ENCODE peak calls at places on chromosomes 12 and 14, in six cellular contexts. One of them, this sample, is unnamed.

GRCh38 chr14:61524211-61524806 is 171.0 kb upstream of the HIF1A start:
- DNase-seq in cardiac fibroblast: peak
- DNase-seq in astrocyte of the spinal cord: peak
- DNase-seq in A549: peak
- DNase-seq in HFF-Myc: no peak
- DNase-seq in lower lobe of right lung: no peak
- DNase-seq in this sample: peak

GRCh38 chr12:27187697-27188096 is 56.4 kb upstream of the STK38L start:
- DNase-seq in lower lobe of right lung: no peak
- DNase-seq in HFF-Myc: no peak
- DNase-seq in cardiac fibroblast: no peak
- DNase-seq in A549: no peak
- DNase-seq in astrocyte of the spinal cord: no peak
- DNase-seq in this sample: no peak

GRCh38 chr14:69739486-69739885 is 27.5 kb upstream of the SRSF5 start:
- DNase-seq in A549: no peak
- DNase-seq in cardiac fibroblast: no peak
- DNase-seq in lower lobe of right lung: no peak
- DNase-seq in HFF-Myc: no peak
- DNase-seq in astrocyte of the spinal cord: no peak
- DNase-seq in this sample: no peak

GRCh38 chr14:34837801-34838322 is 37.3 kb downstream of the BAZ1A start:
- DNase-seq in cardiac fibroblast: peak
- DNase-seq in A549: peak
- DNase-seq in HFF-Myc: no peak
- DNase-seq in lower lobe of right lung: no peak
- DNase-seq in astrocyte of the spinal cord: no peak
- DNase-seq in this sample: no peak

GRCh38 chr12:83642205-83642604 is 955.5 kb downstream of the TMTC2 start:
- DNase-seq in cardiac fibroblast: no peak
- DNase-seq in lower lobe of right lung: no peak
- DNase-seq in astrocyte of the spinal cord: no peak
- DNase-seq in HFF-Myc: no peak
- DNase-seq in A549: no peak
- DNase-seq in this sample: no peak

GRCh38 chr14:84254205-84254788 is 1275.6 kb upstream of the FLRT2 start:
- DNase-seq in lower lobe of right lung: no peak
- DNase-seq in cardiac fibroblast: peak
- DNase-seq in HFF-Myc: no peak
- DNase-seq in A549: no peak
- DNase-seq in astrocyte of the spinal cord: no peak
- DNase-seq in this sample: no peak

GRCh38 chr12:121905746-121906145 is 12.6 kb upstream of the CFAP251 start:
- DNase-seq in A549: no peak
- DNase-seq in HFF-Myc: no peak
- DNase-seq in astrocyte of the spinal cord: no peak
- DNase-seq in lower lobe of right lung: no peak
- DNase-seq in cardiac fibroblast: no peak
- DNase-seq in this sample: no peak

GRCh38 chr12:115375188-115375991 is 691.4 kb upstream of the TBX3 start:
- DNase-seq in HFF-Myc: peak
- DNase-seq in A549: peak
- DNase-seq in lower lobe of right lung: no peak
- DNase-seq in cardiac fibroblast: peak
- DNase-seq in astrocyte of the spinal cord: peak
- DNase-seq in this sample: peak

GRCh38 chr14:57533214-57533613 is 39.6 kb upstream of the CCDC198 start:
- DNase-seq in astrocyte of the spinal cord: peak
- DNase-seq in lower lobe of right lung: no peak
- DNase-seq in HFF-Myc: no peak
- DNase-seq in cardiac fibroblast: peak
- DNase-seq in A549: peak
- DNase-seq in this sample: peak

GRCh38 chr12:70648831-70649230 is 11.6 kb upstream of the PTPRB start:
- DNase-seq in astrocyte of the spinal cord: peak
- DNase-seq in cardiac fibroblast: peak
- DNase-seq in HFF-Myc: no peak
- DNase-seq in lower lobe of right lung: no peak
- DNase-seq in A549: no peak
- DNase-seq in this sample: peak

GRCh38 chr12:89373772-89374572 is 21.7 kb upstream of the DUSP6 start:
- DNase-seq in lower lobe of right lung: no peak
- DNase-seq in HFF-Myc: no peak
- DNase-seq in A549: no peak
- DNase-seq in astrocyte of the spinal cord: peak
- DNase-seq in cardiac fibroblast: peak
- DNase-seq in this sample: peak

GRCh38 chr12:51771008-51771407 is 77.5 kb downstream of the FIGNL2 start:
- DNase-seq in lower lobe of right lung: no peak
- DNase-seq in astrocyte of the spinal cord: no peak
- DNase-seq in cardiac fibroblast: peak
- DNase-seq in A549: no peak
- DNase-seq in HFF-Myc: no peak
- DNase-seq in this sample: peak

GRCh38 chr14:103391048-103391447 is 5.8 kb downstream of the MARK3 start:
- DNase-seq in cardiac fibroblast: peak
- DNase-seq in HFF-Myc: peak
- DNase-seq in lower lobe of right lung: no peak
- DNase-seq in A549: peak
- DNase-seq in astrocyte of the spinal cord: peak
- DNase-seq in this sample: peak

GRCh38 chr14:92391746-92392145 is 68.8 kb downstream of the SLC24A4 start:
- DNase-seq in HFF-Myc: no peak
- DNase-seq in cardiac fibroblast: no peak
- DNase-seq in A549: no peak
- DNase-seq in astrocyte of the spinal cord: no peak
- DNase-seq in lower lobe of right lung: peak
- DNase-seq in this sample: no peak

GRCh38 chr14:99821519-99822165 is 28.4 kb downstream of the EML1 start:
- DNase-seq in A549: no peak
- DNase-seq in lower lobe of right lung: no peak
- DNase-seq in cardiac fibroblast: peak
- DNase-seq in HFF-Myc: peak
- DNase-seq in astrocyte of the spinal cord: peak
- DNase-seq in this sample: peak

GRCh38 chr14:58626441-58626840 is 11.3 kb upstream of the DACT1 start:
- DNase-seq in astrocyte of the spinal cord: peak
- DNase-seq in cardiac fibroblast: peak
- DNase-seq in HFF-Myc: peak
- DNase-seq in A549: no peak
- DNase-seq in lower lobe of right lung: no peak
- DNase-seq in this sample: peak

GRCh38 chr12:54977155-54977554 is 7.4 kb downstream of the TESPA1 start:
- DNase-seq in HFF-Myc: no peak
- DNase-seq in cardiac fibroblast: peak
- DNase-seq in A549: no peak
- DNase-seq in astrocyte of the spinal cord: peak
- DNase-seq in lower lobe of right lung: no peak
- DNase-seq in this sample: peak

GRCh38 chr12:105561981-105562726 is 231.7 kb downstream of the C12orf75 start:
- DNase-seq in lower lobe of right lung: no peak
- DNase-seq in cardiac fibroblast: peak
- DNase-seq in HFF-Myc: no peak
- DNase-seq in astrocyte of the spinal cord: peak
- DNase-seq in A549: peak
- DNase-seq in this sample: peak

GRCh38 chr12:106170285-106170684 is 31.5 kb upstream of the NUAK1 start:
- DNase-seq in lower lobe of right lung: no peak
- DNase-seq in A549: peak
- DNase-seq in astrocyte of the spinal cord: peak
- DNase-seq in HFF-Myc: no peak
- DNase-seq in cardiac fibroblast: peak
- DNase-seq in this sample: peak

GRCh38 chr12:72815421-72815820 is 543.3 kb downstream of the TRHDE start:
- DNase-seq in cardiac fibroblast: no peak
- DNase-seq in A549: no peak
- DNase-seq in HFF-Myc: no peak
- DNase-seq in lower lobe of right lung: no peak
- DNase-seq in astrocyte of the spinal cord: no peak
- DNase-seq in this sample: no peak

GRCh38 chr14:80003138-80003537 is 208.2 kb downstream of the DIO2 start:
- DNase-seq in lower lobe of right lung: no peak
- DNase-seq in A549: peak
- DNase-seq in astrocyte of the spinal cord: no peak
- DNase-seq in cardiac fibroblast: no peak
- DNase-seq in HFF-Myc: peak
- DNase-seq in this sample: peak

GRCh38 chr12:49901026-49901425 is 2.7 kb downstream of the FAIM2 start:
- DNase-seq in HFF-Myc: no peak
- DNase-seq in lower lobe of right lung: no peak
- DNase-seq in astrocyte of the spinal cord: no peak
- DNase-seq in cardiac fibroblast: no peak
- DNase-seq in A549: no peak
- DNase-seq in this sample: no peak

GRCh38 chr12:21276826-21277225 is 57.9 kb downstream of the SLCO1A2 start:
- DNase-seq in lower lobe of right lung: no peak
- DNase-seq in A549: no peak
- DNase-seq in cardiac fibroblast: no peak
- DNase-seq in astrocyte of the spinal cord: no peak
- DNase-seq in HFF-Myc: no peak
- DNase-seq in this sample: no peak

DNA sequence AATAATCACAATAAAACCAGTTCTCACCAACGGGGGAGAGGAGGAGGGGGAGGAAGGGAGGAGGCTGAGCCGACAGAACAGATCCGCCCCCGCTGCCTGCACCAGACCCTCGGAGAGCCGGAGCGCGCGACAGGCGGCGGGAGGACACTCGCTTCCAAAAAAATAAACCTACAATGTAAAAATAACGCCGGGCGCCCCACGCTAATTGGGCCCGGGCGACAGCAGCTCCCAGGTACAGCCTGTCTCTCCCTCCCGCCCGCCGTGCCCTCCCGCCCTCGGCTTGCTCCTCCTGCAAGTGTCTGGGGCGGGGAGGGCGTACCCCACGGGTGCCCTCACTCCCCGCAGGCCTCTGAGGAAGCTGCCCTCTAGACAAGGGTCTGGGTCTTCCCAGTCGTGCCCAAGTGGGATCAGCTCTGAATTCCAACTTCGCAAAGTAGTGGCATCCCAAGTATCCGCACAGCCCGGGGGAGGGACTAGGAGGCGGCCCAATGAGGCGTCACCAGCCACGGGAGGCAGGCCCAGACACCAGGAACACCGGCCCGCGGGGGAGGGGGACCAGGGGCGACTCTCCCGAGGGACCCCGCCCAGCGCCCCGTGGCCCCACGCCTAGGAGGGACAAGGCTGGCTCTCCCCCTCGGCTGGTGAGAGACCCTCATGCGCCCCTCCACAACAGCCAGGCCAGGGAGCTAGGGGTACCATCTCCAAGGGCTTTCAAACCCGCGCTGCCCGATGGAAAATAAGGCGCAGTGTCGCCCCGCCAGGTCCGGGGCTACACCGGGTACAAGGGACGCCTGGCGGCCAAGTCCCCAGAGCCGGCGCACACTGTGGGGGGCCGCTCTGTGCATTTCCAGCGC is 1.0 kb downstream of the NCOR2 start:
- DNase-seq in astrocyte of the spinal cord: peak
- DNase-seq in A549: peak
- DNase-seq in cardiac fibroblast: peak
- DNase-seq in lower lobe of right lung: peak
- DNase-seq in HFF-Myc: peak
- DNase-seq in this sample: peak
- TF ChIP-seq CTCF in astrocyte of the spinal cord: no peak
- TF ChIP-seq CTCF in A549: no peak
- TF ChIP-seq CTCF in cardiac fibroblast: no peak
- TF ChIP-seq CTCF in lower lobe of right lung: no peak
- TF ChIP-seq CTCF in HFF-Myc: no peak
- TF ChIP-seq CTCF in this sample: no peak

GRCh38 chr14:74286736-74287135 is 16.0 kb downstream of the ABCD4 start:
- DNase-seq in A549: no peak
- DNase-seq in cardiac fibroblast: no peak
- DNase-seq in astrocyte of the spinal cord: no peak
- DNase-seq in HFF-Myc: no peak
- DNase-seq in lower lobe of right lung: no peak
- DNase-seq in this sample: no peak

GRCh38 chr14:74278080-74278479 is 24.7 kb downstream of the ABCD4 start:
- DNase-seq in HFF-Myc: no peak
- DNase-seq in cardiac fibroblast: no peak
- DNase-seq in A549: no peak
- DNase-seq in lower lobe of right lung: no peak
- DNase-seq in astrocyte of the spinal cord: no peak
- DNase-seq in this sample: no peak

GRCh38 chr14:74275265-74275841 is 27.4 kb downstream of the ABCD4 start:
- DNase-seq in HFF-Myc: peak
- DNase-seq in lower lobe of right lung: no peak
- DNase-seq in cardiac fibroblast: peak
- DNase-seq in A549: peak
- DNase-seq in astrocyte of the spinal cord: peak
- DNase-seq in this sample: peak

DNA sequence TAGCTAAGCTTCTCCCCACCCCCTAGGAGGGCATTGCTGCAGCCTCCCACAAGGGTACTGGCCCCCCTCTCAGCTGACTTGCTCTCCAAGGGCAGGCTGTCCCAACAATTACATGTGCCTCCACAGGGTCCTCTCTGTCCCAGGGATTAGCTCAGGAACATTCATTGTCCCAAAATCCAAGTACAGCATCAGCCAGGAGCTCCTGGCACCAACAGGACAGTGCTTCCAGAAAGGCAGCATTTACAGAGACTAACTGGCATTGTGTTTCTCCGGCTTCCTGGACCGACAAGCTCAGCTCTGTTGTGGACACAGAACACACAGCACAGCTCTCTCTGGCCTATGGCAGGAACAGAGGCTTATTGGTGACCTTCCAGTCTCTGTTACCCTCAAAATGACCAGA is 21.7 kb downstream of the ABCD4 start:
- DNase-seq in astrocyte of the spinal cord: no peak
- DNase-seq in cardiac fibroblast: no peak
- DNase-seq in lower lobe of right lung: no peak
- DNase-seq in A549: no peak
- DNase-seq in HFF-Myc: no peak
- DNase-seq in this sample: no peak
- TF ChIP-seq CTCF in astrocyte of the spinal cord: no peak
- TF ChIP-seq CTCF in cardiac fibroblast: no peak
- TF ChIP-seq CTCF in lower lobe of right lung: no peak
- TF ChIP-seq CTCF in A549: no peak
- TF ChIP-seq CTCF in HFF-Myc: no peak
- TF ChIP-seq CTCF in this sample: no peak

DNA sequence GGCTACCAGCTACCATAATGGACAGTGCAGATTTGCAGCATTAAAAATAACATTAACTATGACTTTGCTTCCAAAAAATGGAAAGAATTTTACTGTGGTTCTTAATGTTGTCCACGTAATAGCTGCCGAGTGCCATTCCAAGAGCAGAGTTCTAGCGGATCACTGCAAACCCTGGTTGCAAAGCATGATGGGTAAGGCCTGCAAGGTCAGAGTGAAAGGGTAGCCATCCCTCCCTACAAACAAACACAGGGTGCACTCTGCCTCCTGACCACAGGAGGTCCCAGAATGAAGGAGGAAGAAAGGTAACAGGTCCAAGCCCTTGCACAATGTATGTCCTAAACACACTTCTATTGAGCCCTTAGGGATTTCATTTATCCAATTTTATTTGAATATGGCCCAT is 157.6 kb downstream of the DPF3 start:
- DNase-seq in A549: peak
- DNase-seq in astrocyte of the spinal cord: peak
- DNase-seq in cardiac fibroblast: peak
- DNase-seq in lower lobe of right lung: no peak
- DNase-seq in HFF-Myc: peak
- DNase-seq in this sample: peak
- TF ChIP-seq CTCF in A549: no peak
- TF ChIP-seq CTCF in astrocyte of the spinal cord: no peak
- TF ChIP-seq CTCF in cardiac fibroblast: peak
- TF ChIP-seq CTCF in lower lobe of right lung: no peak
- TF ChIP-seq CTCF in HFF-Myc: peak
- TF ChIP-seq CTCF in this sample: peak

GRCh38 chr12:112473056-112473455 is 54.3 kb downstream of the PTPN11 start:
- DNase-seq in cardiac fibroblast: peak
- DNase-seq in HFF-Myc: no peak
- DNase-seq in A549: peak
- DNase-seq in lower lobe of right lung: no peak
- DNase-seq in astrocyte of the spinal cord: no peak
- DNase-seq in this sample: no peak
- TF ChIP-seq CTCF in cardiac fibroblast: no peak
- TF ChIP-seq CTCF in HFF-Myc: peak
- TF ChIP-seq CTCF in A549: peak
- TF ChIP-seq CTCF in lower lobe of right lung: no peak
- TF ChIP-seq CTCF in astrocyte of the spinal cord: peak
- TF ChIP-seq CTCF in this sample: peak

This sample was measured in AG10803.